ENCODE peak calls at places on chromosomes 2 and 18, in nine cellular contexts. Q, G, I, O, K, A, W, L and M are unnamed samples.

GRCh38 chr2:240955306-240956101 is 42.9 kb upstream of the SNED1 start:
- DNase-seq in I (peak), A (peak), G (no peak), Q (no peak), O (no peak), L (no peak), W (no peak), K (no peak), M (no peak)

GRCh38 chr2:85959826-85960225 is 71.0 kb upstream of the ST3GAL5 start:
- DNase-seq in O (no peak), L (no peak), A (no peak), W (no peak), K (no peak), I (no peak), Q (no peak), G (no peak), M (no peak)

GRCh38 chr18:24111936-24112335 is 26.9 kb upstream of the CABYR start:
- DNase-seq in G (no peak), I (no peak), W (no peak), L (no peak), K (no peak), Q (no peak), A (no peak), O (no peak), M (no peak)

GRCh38 chr2:121748202-121748601 is 7.2 kb upstream of the TSN start:
- DNase-seq in A (no peak), W (peak), G (no peak), K (no peak), Q (no peak), L (no peak), I (no peak), O (no peak), M (peak)

GRCh38 chr2:210895132-210895531 is 338.7 kb downstream of the CPS1 start:
- DNase-seq in A (no peak), W (no peak), G (no peak), I (no peak), L (no peak), O (no peak), K (no peak), Q (no peak), M (peak)

GRCh38 chr2:118374974-118375745 is 286.9 kb downstream of the INSIG2 start:
- DNase-seq in G (no peak), W (no peak), Q (no peak), I (no peak), A (no peak), K (no peak), O (no peak), L (no peak), M (no peak)

GRCh38 chr2:45259547-45260160 is 250.4 kb upstream of the SIX2 start:
- DNase-seq in Q (no peak), I (no peak), O (no peak), A (peak), L (no peak), W (no peak), G (no peak), K (no peak), M (no peak)

GRCh38 chr2:203685081-203685621 is 21.3 kb upstream of the CD28 start:
- DNase-seq in K (peak), Q (no peak), A (no peak), G (no peak), I (no peak), W (peak), O (no peak), L (no peak), M (peak)